ENCODE peak calls at places on chromosomes 4 and X, in seven cellular contexts. One of them, this sample, is unnamed.

GRCh38 chrX:112851161-112851779 is 10.6 kb upstream of the AMOT start:
- DNase-seq in T-helper 1 cell: no peak
- DNase-seq in small intestine: no peak
- DNase-seq in stimulated activated naive CD4-positive, alpha-beta T cell: no peak
- DNase-seq in BE2C: no peak
- DNase-seq in left ventricle myocardium inferior: no peak
- DNase-seq in psoas muscle: no peak
- DNase-seq in this sample: no peak

GRCh38 chr4:124803641-124804040 is 91.1 kb upstream of the ANKRD50 start:
- DNase-seq in T-helper 1 cell: no peak
- DNase-seq in small intestine: no peak
- DNase-seq in stimulated activated naive CD4-positive, alpha-beta T cell: no peak
- DNase-seq in BE2C: no peak
- DNase-seq in left ventricle myocardium inferior: no peak
- DNase-seq in psoas muscle: no peak
- DNase-seq in this sample: peak

GRCh38 chrX:111164728-111165127 is 68.7 kb downstream of the PAK3 start:
- DNase-seq in T-helper 1 cell: no peak
- DNase-seq in small intestine: no peak
- DNase-seq in stimulated activated naive CD4-positive, alpha-beta T cell: no peak
- DNase-seq in BE2C: peak
- DNase-seq in left ventricle myocardium inferior: no peak
- DNase-seq in psoas muscle: no peak
- DNase-seq in this sample: peak

GRCh38 chrX:17082831-17083230 is 136.4 kb downstream of the REPS2 start:
- DNase-seq in T-helper 1 cell: no peak
- DNase-seq in small intestine: no peak
- DNase-seq in stimulated activated naive CD4-positive, alpha-beta T cell: no peak
- DNase-seq in BE2C: no peak
- DNase-seq in left ventricle myocardium inferior: no peak
- DNase-seq in psoas muscle: no peak
- DNase-seq in this sample: no peak

GRCh38 chrX:38917954-38918353 is 116.7 kb downstream of the MID1IP1 start:
- DNase-seq in T-helper 1 cell: no peak
- DNase-seq in small intestine: no peak
- DNase-seq in stimulated activated naive CD4-positive, alpha-beta T cell: no peak
- DNase-seq in BE2C: no peak
- DNase-seq in left ventricle myocardium inferior: no peak
- DNase-seq in psoas muscle: no peak
- DNase-seq in this sample: no peak

GRCh38 chr4:83486457-83487129 is 1.7 kb upstream of the ABRAXAS1 start:
- DNase-seq in T-helper 1 cell: no peak
- DNase-seq in small intestine: no peak
- DNase-seq in stimulated activated naive CD4-positive, alpha-beta T cell: no peak
- DNase-seq in BE2C: no peak
- DNase-seq in left ventricle myocardium inferior: no peak
- DNase-seq in psoas muscle: no peak
- DNase-seq in this sample: no peak

GRCh38 chr4:153466637-153467153 is 535 bp downstream of the TMEM131L start:
- DNase-seq in T-helper 1 cell: no peak
- DNase-seq in small intestine: no peak
- DNase-seq in stimulated activated naive CD4-positive, alpha-beta T cell: no peak
- DNase-seq in BE2C: peak
- DNase-seq in left ventricle myocardium inferior: no peak
- DNase-seq in psoas muscle: peak
- DNase-seq in this sample: no peak

GRCh38 chr4:80017125-80017854 is 55.7 kb downstream of the ANTXR2 start:
- DNase-seq in T-helper 1 cell: no peak
- DNase-seq in small intestine: peak
- DNase-seq in stimulated activated naive CD4-positive, alpha-beta T cell: no peak
- DNase-seq in BE2C: no peak
- DNase-seq in left ventricle myocardium inferior: no peak
- DNase-seq in psoas muscle: no peak
- DNase-seq in this sample: peak

GRCh38 chrX:68429216-68429615 is 4.1 kb downstream of the OPHN1 start:
- DNase-seq in T-helper 1 cell: no peak
- DNase-seq in small intestine: no peak
- DNase-seq in stimulated activated naive CD4-positive, alpha-beta T cell: no peak
- DNase-seq in BE2C: no peak
- DNase-seq in left ventricle myocardium inferior: no peak
- DNase-seq in psoas muscle: no peak
- DNase-seq in this sample: no peak

GRCh38 chrX:154918060-154918483 is 31.9 kb downstream of the F8A1 start:
- DNase-seq in T-helper 1 cell: no peak
- DNase-seq in small intestine: peak
- DNase-seq in stimulated activated naive CD4-positive, alpha-beta T cell: no peak
- DNase-seq in BE2C: peak
- DNase-seq in left ventricle myocardium inferior: peak
- DNase-seq in psoas muscle: peak
- DNase-seq in this sample: peak

GRCh38 chr4:8181844-8182243 is 17.2 kb upstream of the SH3TC1 start:
- DNase-seq in T-helper 1 cell: no peak
- DNase-seq in small intestine: peak
- DNase-seq in stimulated activated naive CD4-positive, alpha-beta T cell: no peak
- DNase-seq in BE2C: no peak
- DNase-seq in left ventricle myocardium inferior: peak
- DNase-seq in psoas muscle: no peak
- DNase-seq in this sample: no peak

GRCh38 chr4:128310266-128310697 is 22.7 kb upstream of the PGRMC2 start:
- DNase-seq in T-helper 1 cell: no peak
- DNase-seq in small intestine: peak
- DNase-seq in stimulated activated naive CD4-positive, alpha-beta T cell: no peak
- DNase-seq in BE2C: peak
- DNase-seq in left ventricle myocardium inferior: peak
- DNase-seq in psoas muscle: peak
- DNase-seq in this sample: no peak

GRCh38 chr4:35993606-35994005 is 250.7 kb downstream of the ARAP2 start:
- DNase-seq in T-helper 1 cell: no peak
- DNase-seq in small intestine: no peak
- DNase-seq in stimulated activated naive CD4-positive, alpha-beta T cell: no peak
- DNase-seq in BE2C: no peak
- DNase-seq in left ventricle myocardium inferior: no peak
- DNase-seq in psoas muscle: no peak
- DNase-seq in this sample: no peak

GRCh38 chrX:50903387-50904027 is 7.0 kb upstream of the BMP15 start:
- DNase-seq in T-helper 1 cell: no peak
- DNase-seq in small intestine: peak
- DNase-seq in stimulated activated naive CD4-positive, alpha-beta T cell: no peak
- DNase-seq in BE2C: peak
- DNase-seq in left ventricle myocardium inferior: no peak
- DNase-seq in psoas muscle: no peak
- DNase-seq in this sample: peak

GRCh38 chr4:3257125-3257690 is 8.2 kb downstream of the MSANTD1 start:
- DNase-seq in T-helper 1 cell: no peak
- DNase-seq in small intestine: peak
- DNase-seq in stimulated activated naive CD4-positive, alpha-beta T cell: no peak
- DNase-seq in BE2C: no peak
- DNase-seq in left ventricle myocardium inferior: no peak
- DNase-seq in psoas muscle: peak
- DNase-seq in this sample: no peak

GRCh38 chr4:39699676-39700409 is 1.9 kb downstream of the UBE2K start:
- DNase-seq in T-helper 1 cell: no peak
- DNase-seq in small intestine: peak
- DNase-seq in stimulated activated naive CD4-positive, alpha-beta T cell: no peak
- DNase-seq in BE2C: no peak
- DNase-seq in left ventricle myocardium inferior: no peak
- DNase-seq in psoas muscle: no peak
- DNase-seq in this sample: peak

GRCh38 chr4:132396636-132397035 is 752.5 kb upstream of the PCDH10 start:
- DNase-seq in T-helper 1 cell: no peak
- DNase-seq in small intestine: no peak
- DNase-seq in stimulated activated naive CD4-positive, alpha-beta T cell: no peak
- DNase-seq in BE2C: no peak
- DNase-seq in left ventricle myocardium inferior: no peak
- DNase-seq in psoas muscle: no peak
- DNase-seq in this sample: peak

GRCh38 chr4:61588621-61589020 is 388.5 kb downstream of the ADGRL3 start:
- DNase-seq in T-helper 1 cell: no peak
- DNase-seq in small intestine: no peak
- DNase-seq in stimulated activated naive CD4-positive, alpha-beta T cell: no peak
- DNase-seq in BE2C: no peak
- DNase-seq in left ventricle myocardium inferior: no peak
- DNase-seq in psoas muscle: no peak
- DNase-seq in this sample: no peak

GRCh38 chrX:8845060-8845459 is 43.9 kb upstream of the FAM9A start:
- DNase-seq in T-helper 1 cell: no peak
- DNase-seq in small intestine: no peak
- DNase-seq in stimulated activated naive CD4-positive, alpha-beta T cell: no peak
- DNase-seq in BE2C: no peak
- DNase-seq in left ventricle myocardium inferior: no peak
- DNase-seq in psoas muscle: no peak
- DNase-seq in this sample: peak

GRCh38 chrX:19609541-19609940 is 94.2 kb upstream of the MAP3K15 start:
- DNase-seq in T-helper 1 cell: no peak
- DNase-seq in small intestine: no peak
- DNase-seq in stimulated activated naive CD4-positive, alpha-beta T cell: no peak
- DNase-seq in BE2C: no peak
- DNase-seq in left ventricle myocardium inferior: no peak
- DNase-seq in psoas muscle: no peak
- DNase-seq in this sample: no peak

GRCh38 chrX:50941638-50942037 is 31.1 kb downstream of the BMP15 start:
- DNase-seq in T-helper 1 cell: no peak
- DNase-seq in small intestine: peak
- DNase-seq in stimulated activated naive CD4-positive, alpha-beta T cell: no peak
- DNase-seq in BE2C: peak
- DNase-seq in left ventricle myocardium inferior: no peak
- DNase-seq in psoas muscle: no peak
- DNase-seq in this sample: no peak

GRCh38 chr4:78862314-78862737 is 76.9 kb downstream of the PAQR3 start:
- DNase-seq in T-helper 1 cell: no peak
- DNase-seq in small intestine: peak
- DNase-seq in stimulated activated naive CD4-positive, alpha-beta T cell: no peak
- DNase-seq in BE2C: no peak
- DNase-seq in left ventricle myocardium inferior: no peak
- DNase-seq in psoas muscle: no peak
- DNase-seq in this sample: no peak

GRCh38 chr4:139666735-139667266 is 1.2 kb downstream of the MGST2 start:
- DNase-seq in T-helper 1 cell: no peak
- DNase-seq in small intestine: peak
- DNase-seq in stimulated activated naive CD4-positive, alpha-beta T cell: no peak
- DNase-seq in BE2C: no peak
- DNase-seq in left ventricle myocardium inferior: no peak
- DNase-seq in psoas muscle: peak
- DNase-seq in this sample: peak

GRCh38 chr4:2932951-2933565 is 30.1 kb downstream of the NOP14 start:
- DNase-seq in T-helper 1 cell: no peak
- DNase-seq in small intestine: peak
- DNase-seq in stimulated activated naive CD4-positive, alpha-beta T cell: no peak
- DNase-seq in BE2C: no peak
- DNase-seq in left ventricle myocardium inferior: peak
- DNase-seq in psoas muscle: peak
- DNase-seq in this sample: no peak

GRCh38 chr4:99863804-99864203 is 30.4 kb downstream of the LAMTOR3 start:
- DNase-seq in T-helper 1 cell: no peak
- DNase-seq in small intestine: no peak
- DNase-seq in stimulated activated naive CD4-positive, alpha-beta T cell: no peak
- DNase-seq in BE2C: no peak
- DNase-seq in left ventricle myocardium inferior: no peak
- DNase-seq in psoas muscle: no peak
- DNase-seq in this sample: peak

GRCh38 chr4:6783111-6783981 is 819 bp downstream of the KIAA0232 start:
- DNase-seq in T-helper 1 cell: peak
- DNase-seq in small intestine: peak
- DNase-seq in stimulated activated naive CD4-positive, alpha-beta T cell: peak
- DNase-seq in BE2C: peak
- DNase-seq in left ventricle myocardium inferior: peak
- DNase-seq in psoas muscle: peak
- DNase-seq in this sample: peak

GRCh38 chrX:147565239-147565638 is 346.5 kb upstream of the FMR1 start:
- DNase-seq in T-helper 1 cell: no peak
- DNase-seq in small intestine: no peak
- DNase-seq in stimulated activated naive CD4-positive, alpha-beta T cell: no peak
- DNase-seq in BE2C: no peak
- DNase-seq in left ventricle myocardium inferior: no peak
- DNase-seq in psoas muscle: no peak
- DNase-seq in this sample: no peak

GRCh38 chr4:174523003-174523693 is 860 bp upstream of the HPGD start:
- DNase-seq in T-helper 1 cell: no peak
- DNase-seq in small intestine: peak
- DNase-seq in stimulated activated naive CD4-positive, alpha-beta T cell: no peak
- DNase-seq in BE2C: no peak
- DNase-seq in left ventricle myocardium inferior: no peak
- DNase-seq in psoas muscle: no peak
- DNase-seq in this sample: no peak

GRCh38 chr4:11468901-11469300 is 40.2 kb upstream of the HS3ST1 start:
- DNase-seq in T-helper 1 cell: no peak
- DNase-seq in small intestine: no peak
- DNase-seq in stimulated activated naive CD4-positive, alpha-beta T cell: no peak
- DNase-seq in BE2C: no peak
- DNase-seq in left ventricle myocardium inferior: no peak
- DNase-seq in psoas muscle: no peak
- DNase-seq in this sample: no peak

GRCh38 chrX:41692162-41692749 is 3.5 kb downstream of the GPR34 start:
- DNase-seq in T-helper 1 cell: no peak
- DNase-seq in small intestine: no peak
- DNase-seq in stimulated activated naive CD4-positive, alpha-beta T cell: no peak
- DNase-seq in BE2C: no peak
- DNase-seq in left ventricle myocardium inferior: no peak
- DNase-seq in psoas muscle: no peak
- DNase-seq in this sample: peak

GRCh38 chr4:123676550-123677229 is 280.1 kb downstream of the SPRY1 start:
- DNase-seq in T-helper 1 cell: no peak
- DNase-seq in small intestine: no peak
- DNase-seq in stimulated activated naive CD4-positive, alpha-beta T cell: no peak
- DNase-seq in BE2C: no peak
- DNase-seq in left ventricle myocardium inferior: no peak
- DNase-seq in psoas muscle: no peak
- DNase-seq in this sample: no peak

GRCh38 chr4:135838889-135839288 is 1637.3 kb upstream of the PABPC4L start:
- DNase-seq in T-helper 1 cell: no peak
- DNase-seq in small intestine: no peak
- DNase-seq in stimulated activated naive CD4-positive, alpha-beta T cell: no peak
- DNase-seq in BE2C: peak
- DNase-seq in left ventricle myocardium inferior: no peak
- DNase-seq in psoas muscle: no peak
- DNase-seq in this sample: peak

GRCh38 chrX:130108647-130109428 is 1.5 kb downstream of the ELF4 start:
- DNase-seq in T-helper 1 cell: no peak
- DNase-seq in small intestine: peak
- DNase-seq in stimulated activated naive CD4-positive, alpha-beta T cell: no peak
- DNase-seq in BE2C: no peak
- DNase-seq in left ventricle myocardium inferior: peak
- DNase-seq in psoas muscle: peak
- DNase-seq in this sample: no peak

GRCh38 chr4:153468587-153468986 is 2.4 kb downstream of the TMEM131L start:
- DNase-seq in T-helper 1 cell: no peak
- DNase-seq in small intestine: no peak
- DNase-seq in stimulated activated naive CD4-positive, alpha-beta T cell: no peak
- DNase-seq in BE2C: peak
- DNase-seq in left ventricle myocardium inferior: no peak
- DNase-seq in psoas muscle: no peak
- DNase-seq in this sample: no peak

GRCh38 chrX:118356154-118356701 is 10.3 kb downstream of the WDR44 start:
- DNase-seq in T-helper 1 cell: no peak
- DNase-seq in small intestine: no peak
- DNase-seq in stimulated activated naive CD4-positive, alpha-beta T cell: no peak
- DNase-seq in BE2C: no peak
- DNase-seq in left ventricle myocardium inferior: no peak
- DNase-seq in psoas muscle: no peak
- DNase-seq in this sample: no peak

GRCh38 chrX:27186671-27187070 is 276.5 kb downstream of the PPP4R3C start:
- DNase-seq in T-helper 1 cell: no peak
- DNase-seq in small intestine: no peak
- DNase-seq in stimulated activated naive CD4-positive, alpha-beta T cell: no peak
- DNase-seq in BE2C: no peak
- DNase-seq in left ventricle myocardium inferior: no peak
- DNase-seq in psoas muscle: no peak
- DNase-seq in this sample: peak

This sample was measured in IMR-90.